ENCODE peak calls at places on chromosomes 5 and 9, in nine cellular contexts. O is psoas muscle, Z is body of pancreas, D is AG04450, V is cardiac fibroblast, U is AG09309, K is gastrocnemius medialis, J is natural killer cell, A is DND-41. X is an unnamed sample.

GRCh38 chr9:5185220-5185840 is at the start of gene INSL6:
- DNase-seq in O (no peak), Z (no peak), D (no peak), V (no peak), U (no peak), K (no peak), J (no peak), A (no peak), X (no peak)

GRCh38 chr5:35198096-35198495 is 32.2 kb downstream of the PRLR start:
- DNase-seq in O (peak; percentile 39), Z (peak; percentile 92), D (no peak), V (peak; percentile 83), U (peak; percentile 33), K (peak; percentile 40), J (no peak), A (no peak), X (no peak)

GRCh38 chr5:24381861-24382460 is 262.8 kb downstream of the CDH10 start:
- DNase-seq in O (no peak), Z (no peak), D (no peak), V (no peak), U (no peak), K (no peak), J (no peak), A (no peak), X (no peak)

GRCh38 chr5:138102454-138103320 is 18.9 kb downstream of the WNT8A start:
- DNase-seq in O (no peak), Z (no peak), D (no peak), V (no peak), U (no peak), K (no peak), J (no peak), A (no peak), X (no peak)

GRCh38 chr5:107364443-107365096 is 306.2 kb downstream of the EFNA5 start:
- DNase-seq in O (no peak), Z (no peak), D (no peak), V (no peak), U (no peak), K (no peak), J (no peak), A (no peak), X (no peak)

GRCh38 chr9:38619556-38620447 is 594 bp downstream of the ANKRD18A start:
- DNase-seq in O (no peak), Z (peak; percentile 39), D (no peak), V (no peak), U (no peak), K (no peak), J (no peak), A (no peak), X (no peak)

GRCh38 chr9:18721267-18722079 is 247.5 kb downstream of the ADAMTSL1 start:
- DNase-seq in O (no peak), Z (no peak), D (no peak), V (no peak), U (no peak), K (no peak), J (no peak), A (no peak), X (no peak)

GRCh38 chr5:75623846-75624245 is 12.6 kb downstream of the ANKDD1B start:
- DNase-seq in O (no peak), Z (no peak), D (no peak), V (peak; percentile 36), U (no peak), K (no peak), J (no peak), A (no peak), X (no peak)

GRCh38 chr5:147479431-147479830 is 30.4 kb downstream of the DPYSL3 start:
- DNase-seq in O (no peak), Z (no peak), D (no peak), V (peak; percentile 27), U (no peak), K (no peak), J (no peak), A (no peak), X (no peak)

GRCh38 chr5:159331099-159331973 is 1.0 kb upstream of the IL12B start:
- DNase-seq in O (peak; percentile 66), Z (peak; percentile 54), D (no peak), V (peak; percentile 54), U (no peak), K (peak; percentile 16), J (peak; percentile 76), A (no peak), X (peak; percentile 75)

GRCh38 chr5:93674138-93674537 is 67.3 kb downstream of the POU5F2 start:
- DNase-seq in O (no peak), Z (no peak), D (no peak), V (peak; percentile 23), U (no peak), K (no peak), J (no peak), A (no peak), X (no peak)

GRCh38 chr5:69295088-69295754 is 37.4 kb downstream of the CCDC125 start:
- DNase-seq in O (no peak), Z (no peak), D (peak; percentile 23), V (peak; percentile 66), U (peak; percentile 20), K (no peak), J (no peak), A (no peak), X (no peak)

GRCh38 chr5:138243794-138244193 is 30.6 kb downstream of the GFRA3 start:
- DNase-seq in O (no peak), Z (no peak), D (no peak), V (no peak), U (no peak), K (no peak), J (no peak), A (no peak), X (no peak)

GRCh38 chr5:68139601-68140441 is 75.7 kb upstream of the PIK3R1 start:
- DNase-seq in O (no peak), Z (no peak), D (no peak), V (no peak), U (no peak), K (no peak), J (no peak), A (no peak), X (no peak)

GRCh38 chr5:172588380-172588779 is 52.7 kb upstream of the NEURL1B start:
- DNase-seq in O (no peak), Z (no peak), D (no peak), V (no peak), U (no peak), K (no peak), J (no peak), A (no peak), X (no peak)

GRCh38 chr5:111937091-111937490 is 180.1 kb upstream of the NREP start:
- DNase-seq in O (no peak), Z (no peak), D (no peak), V (peak; percentile 62), U (no peak), K (no peak), J (no peak), A (no peak), X (no peak)

GRCh38 chr5:141663506-141663905 is 12.3 kb upstream of the FCHSD1 start:
- DNase-seq in O (no peak), Z (no peak), D (no peak), V (no peak), U (no peak), K (no peak), J (no peak), A (no peak), X (no peak)

GRCh38 chr5:132714456-132715307 is 22.7 kb downstream of the KIF3A start:
- DNase-seq in O (no peak), Z (no peak), D (no peak), V (peak; percentile 30), U (no peak), K (no peak), J (no peak), A (no peak), X (no peak)

DNA sequence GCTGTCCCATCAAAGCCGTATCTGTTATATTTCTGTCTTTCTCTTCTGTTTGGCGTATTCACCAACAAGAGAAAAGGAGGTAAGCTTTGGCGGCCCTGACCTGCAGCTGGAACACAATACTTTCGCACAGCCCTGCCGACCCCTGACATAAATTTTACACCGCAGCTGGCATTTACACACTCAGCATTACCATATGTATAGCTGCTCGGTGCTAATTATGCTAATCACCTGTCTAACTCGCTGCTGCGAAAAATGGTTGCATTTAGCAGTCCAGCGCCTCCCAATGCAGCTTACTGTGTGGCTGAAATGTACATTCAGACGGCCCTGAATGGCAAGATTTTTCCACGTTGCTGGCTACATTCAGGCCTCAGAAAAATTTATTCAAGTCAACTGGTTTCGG is 20.8 kb downstream of the PTCH1 start:
- DNase-seq in O (no peak), Z (no peak), D (no peak), V (no peak), U (no peak), K (no peak), J (no peak), A (no peak), X (no peak)
- TF ChIP-seq CTCF in O (no peak), Z (no peak), D (no peak), V (no peak), U (no peak), K (no peak), J (no peak), A (no peak), X (no peak)

GRCh38 chr9:86252870-86253269 is 6.6 kb downstream of the C9orf153 start:
- DNase-seq in O (no peak), Z (no peak), D (no peak), V (no peak), U (no peak), K (no peak), J (no peak), A (no peak), X (no peak)
- TF ChIP-seq CTCF in O (no peak), Z (no peak), D (no peak), V (no peak), U (no peak), K (no peak), J (no peak), A (no peak), X (no peak)

GRCh38 chr9:129494113-129494789 is 126.7 kb downstream of the C9orf50 start:
- DNase-seq in O (no peak), Z (peak; percentile 86), D (no peak), V (no peak), U (no peak), K (no peak), J (no peak), A (no peak), X (no peak)
- TF ChIP-seq CTCF in O (no peak), Z (peak; percentile 36), D (no peak), V (no peak), U (no peak), K (no peak), J (no peak), A (no peak), X (no peak)

DNA sequence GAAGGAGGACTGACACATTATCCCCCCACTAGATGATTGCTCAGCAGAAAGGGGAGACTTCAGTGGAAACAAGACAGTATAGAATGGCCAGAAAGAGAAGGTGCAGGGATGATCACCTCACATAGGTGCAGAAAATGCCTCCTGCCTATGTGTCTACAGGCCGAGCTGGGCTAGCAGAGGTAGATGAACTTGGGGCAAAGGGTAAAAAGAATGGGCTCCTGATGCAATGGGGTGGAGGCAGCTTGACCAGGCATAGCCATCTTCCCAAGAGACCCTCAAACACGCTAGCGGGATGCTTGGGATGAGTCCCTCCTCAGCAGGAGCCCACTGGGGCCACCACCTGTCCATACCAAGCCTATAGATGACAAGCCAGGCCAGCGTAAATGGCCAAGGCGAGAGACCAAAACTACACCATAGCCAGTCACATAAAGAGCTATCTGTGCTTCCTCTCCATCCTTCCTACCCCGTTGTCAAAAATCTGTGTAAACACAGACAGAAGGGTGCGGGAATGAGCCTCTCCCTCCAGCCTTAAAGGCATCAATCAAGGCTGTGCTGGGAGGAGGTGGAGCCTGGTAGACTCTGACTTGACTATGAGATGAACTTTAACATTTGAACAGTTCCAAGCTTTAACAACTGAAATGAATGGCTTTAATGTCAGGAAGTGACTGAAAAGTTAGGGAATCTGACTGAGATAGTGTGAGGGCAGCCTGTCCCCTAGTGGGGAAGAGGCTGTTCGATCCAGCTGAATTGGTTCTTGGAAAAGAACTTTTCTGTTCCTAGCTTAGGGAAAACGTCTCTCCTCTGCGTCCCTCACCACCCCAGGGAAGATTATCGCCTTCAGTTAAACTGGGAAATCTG is 10.4 kb downstream of the C9orf152 start:
- DNase-seq in O (no peak), Z (no peak), D (no peak), V (peak; percentile 35), U (no peak), K (no peak), J (no peak), A (no peak), X (no peak)
- TF ChIP-seq CTCF in O (peak; percentile 12), Z (peak; percentile 23), D (peak; percentile 43), V (peak; percentile 51), U (peak; percentile 55), K (no peak), J (no peak), A (no peak), X (no peak)

X was measured in progenitor cell of endocrine pancreas.